ENCODE peak calls at places on chromosome 4, in seven cellular contexts. F, M, U, Z, P, X and C are unnamed samples.

GRCh38 chr4:146407669-146408084 is 114.1 kb downstream of the SLC10A7 start:
- DNase-seq in F (no peak), M (peak), U (no peak), Z (no peak), P (no peak), X (no peak), C (no peak)

GRCh38 chr4:185369729-185370128 is 26.0 kb downstream of the LRP2BP start:
- DNase-seq in F (no peak), M (no peak), U (no peak), Z (no peak), P (no peak), X (no peak), C (no peak)

GRCh38 chr4:173171098-173171497 is 2.5 kb downstream of the GALNT7 start:
- DNase-seq in F (no peak), M (peak), U (no peak), Z (no peak), P (no peak), X (no peak), C (no peak)

GRCh38 chr4:168797738-168798375 is 212.2 kb downstream of the CBR4 start:
- DNase-seq in F (no peak), M (no peak), U (no peak), Z (no peak), P (no peak), X (no peak), C (no peak)

GRCh38 chr4:46856347-46856746 is 52.7 kb downstream of the COX7B2 start:
- DNase-seq in F (no peak), M (no peak), U (no peak), Z (no peak), P (no peak), X (no peak), C (no peak)

GRCh38 chr4:22238742-22239141 is 277.1 kb downstream of the ADGRA3 start:
- DNase-seq in F (no peak), M (peak), U (no peak), Z (no peak), P (no peak), X (no peak), C (no peak)

GRCh38 chr4:115360441-115360840 is 247.0 kb upstream of the NDST4 start:
- DNase-seq in F (no peak), M (no peak), U (no peak), Z (no peak), P (no peak), X (no peak), C (no peak)

GRCh38 chr4:2754848-2755820 is 1.0 kb downstream of the TNIP2 start:
- DNase-seq in F (no peak), M (peak), U (peak), Z (no peak), P (no peak), X (no peak), C (no peak)

GRCh38 chr4:76459291-76459723 is 24.3 kb downstream of the SHROOM3 start:
- DNase-seq in F (no peak), M (no peak), U (no peak), Z (no peak), P (no peak), X (no peak), C (no peak)

GRCh38 chr4:156168288-156168687 is 214.6 kb upstream of the CTSO start:
- DNase-seq in F (no peak), M (no peak), U (no peak), Z (no peak), P (no peak), X (no peak), C (no peak)

GRCh38 chr4:155602351-155603140 is 64.1 kb upstream of the GUCY1A1 start:
- DNase-seq in F (no peak), M (no peak), U (no peak), Z (no peak), P (no peak), X (no peak), C (no peak)

GRCh38 chr4:88857588-88857987 is 160.0 kb upstream of the NAP1L5 start:
- DNase-seq in F (no peak), M (no peak), U (no peak), Z (no peak), P (no peak), X (no peak), C (no peak)

GRCh38 chr4:71231073-71231752 is 107.6 kb upstream of the SLC4A4 start:
- DNase-seq in F (peak), M (peak), U (peak), Z (no peak), P (peak), X (peak), C (peak)

GRCh38 chr4:37320518-37321235 is 76.1 kb downstream of the NWD2 start:
- DNase-seq in F (no peak), M (peak), U (no peak), Z (no peak), P (no peak), X (no peak), C (no peak)

GRCh38 chr4:122122083-122122482 is 30.0 kb upstream of the BLTP1 start:
- DNase-seq in F (no peak), M (no peak), U (no peak), Z (no peak), P (no peak), X (no peak), C (no peak)

GRCh38 chr4:187183351-187183750 is 459.7 kb upstream of the FAT1 start:
- DNase-seq in F (no peak), M (no peak), U (no peak), Z (no peak), P (no peak), X (no peak), C (no peak)

GRCh38 chr4:140252742-140253555 is 99.0 kb upstream of the MAML3 start:
- DNase-seq in F (peak), M (peak), U (peak), Z (peak), P (peak), X (peak), C (no peak)
- H3K27ac ChIP-seq in F (peak), M (peak), U (peak), Z (peak), P (peak), X (peak), C (peak)

DNA sequence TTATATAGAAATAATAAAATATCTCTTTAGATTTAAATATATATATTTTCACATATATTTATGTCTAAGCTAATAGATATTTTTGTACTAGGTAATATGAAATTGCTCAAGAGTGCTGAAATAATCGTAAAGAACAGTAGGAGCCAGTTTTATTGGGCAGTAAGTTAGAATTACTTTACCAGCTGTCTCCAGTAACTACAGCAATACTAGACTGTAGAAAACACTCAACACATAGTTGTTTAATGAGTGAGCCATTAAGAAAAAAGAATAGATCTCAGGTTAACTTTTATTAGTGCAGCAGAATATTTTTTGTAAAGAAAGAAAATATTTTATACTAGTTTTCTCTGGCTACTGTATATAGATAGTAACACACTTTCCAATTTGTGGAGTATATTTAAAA is 715.2 kb downstream of the TRIML1 start:
- DNase-seq in F (no peak), M (no peak), U (no peak), Z (no peak), P (no peak), X (no peak), C (no peak)
- H3K4me3 ChIP-seq in F (no peak), M (no peak), U (no peak), Z (no peak), P (no peak), X (no peak), C (no peak)

DNA sequence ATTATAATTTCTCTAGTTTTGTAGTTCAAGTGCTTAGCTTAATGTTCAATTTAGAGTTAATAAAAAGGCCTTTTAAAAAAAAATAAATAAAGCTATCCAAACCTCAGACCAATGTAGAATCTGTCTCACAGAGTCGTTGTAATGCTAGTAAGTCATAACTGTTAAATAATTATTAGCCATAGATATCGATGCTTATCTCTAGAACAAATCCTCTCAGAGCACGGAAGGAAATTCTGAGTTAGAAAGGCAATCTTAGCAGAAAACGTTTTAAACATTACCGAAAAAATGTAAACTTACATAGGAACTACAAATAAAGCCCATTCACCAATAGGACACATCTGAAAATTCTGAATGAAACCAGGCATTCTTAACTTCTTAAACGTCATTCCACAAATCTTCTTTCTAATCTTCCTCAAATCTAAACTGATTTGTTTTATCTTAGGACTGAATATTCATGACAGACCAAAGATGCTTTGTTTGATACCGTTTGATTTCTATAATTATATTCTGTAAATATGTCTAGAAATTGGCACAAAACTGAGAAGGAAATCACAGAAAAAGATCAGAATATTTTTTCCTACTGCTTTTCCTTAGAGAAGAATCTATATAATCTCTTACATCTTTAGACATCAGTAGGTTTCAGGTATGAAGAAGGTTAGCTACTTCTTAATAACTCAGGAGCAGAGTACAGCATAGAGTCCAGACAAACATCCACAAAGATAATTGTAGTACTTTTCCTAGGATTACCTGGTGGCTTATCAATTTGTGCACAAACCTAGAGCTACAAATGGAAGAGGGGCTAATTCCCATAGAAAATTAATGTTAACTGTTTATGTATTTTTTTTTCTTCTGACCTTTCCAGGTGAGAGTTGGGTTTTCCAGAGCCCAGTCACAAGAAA is 140.7 kb downstream of the BTC start:
- DNase-seq in F (no peak), M (no peak), U (no peak), Z (no peak), P (no peak), X (no peak), C (no peak)
- H3K27ac ChIP-seq in F (no peak), M (no peak), U (no peak), Z (no peak), P (no peak), X (no peak), C (no peak)

GRCh38 chr4:125317526-125317880 is 2.7 kb downstream of the FAT4 start:
- DNase-seq in F (peak), M (no peak), U (peak), Z (peak), P (no peak), X (peak), C (peak)
- H3K4me3 ChIP-seq in F (peak), M (no peak), U (peak), Z (peak), P (peak), X (peak), C (peak)

GRCh38 chr4:73692284-73692683 is 48.1 kb upstream of the CXCL8 start:
- DNase-seq in F (no peak), M (no peak), U (no peak), Z (no peak), P (no peak), X (no peak), C (no peak)
- H3K27ac ChIP-seq in F (no peak), M (no peak), U (no peak), Z (no peak), P (no peak), X (no peak), C (no peak)

DNA sequence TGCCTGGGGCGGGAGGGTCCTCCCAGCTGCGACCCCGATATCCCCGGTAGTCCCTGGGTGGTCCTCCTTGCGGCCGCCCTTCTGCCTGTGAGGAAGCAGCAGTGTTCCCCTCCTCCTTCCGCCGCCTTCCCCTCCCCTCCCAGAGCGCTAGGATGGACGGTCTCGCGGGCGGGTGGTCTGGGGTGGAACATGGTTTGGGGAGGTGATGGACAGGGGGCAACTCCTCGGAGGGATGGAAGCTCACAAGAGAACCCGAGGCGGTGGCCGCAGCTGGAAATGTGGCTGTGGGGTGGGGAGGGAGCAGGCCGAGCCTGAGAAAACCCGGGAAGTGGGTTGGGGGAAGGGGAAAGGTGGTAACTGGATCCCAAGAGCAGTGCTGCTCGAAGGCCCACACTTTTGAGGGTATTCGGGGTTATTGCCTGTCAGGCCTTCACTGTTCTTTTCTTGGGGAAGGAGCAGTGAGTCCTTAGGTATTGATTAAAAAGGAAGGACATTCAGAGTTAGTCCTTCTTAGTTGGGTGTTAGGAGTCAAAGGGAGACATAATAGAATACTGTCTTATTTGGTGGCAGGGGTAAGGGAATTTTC is 581 bp downstream of the UBE2K start:
- DNase-seq in F (peak), M (peak), U (peak), Z (peak), P (peak), X (peak), C (no peak)
- H3K4me3 ChIP-seq in F (peak), M (peak), U (peak), Z (peak), P (peak), X (peak), C (peak)

GRCh38 chr4:128288689-128289106 is 1.1 kb upstream of the PGRMC2 start:
- DNase-seq in F (no peak), M (peak), U (no peak), Z (no peak), P (no peak), X (no peak), C (no peak)

GRCh38 chr4:128287871-128288688 is 467 bp upstream of the PGRMC2 start:
- DNase-seq in F (peak), M (peak), U (peak), Z (peak), P (peak), X (peak), C (peak)

GRCh38 chr4:128291096-128291495 is 3.5 kb upstream of the PGRMC2 start:
- DNase-seq in F (no peak), M (no peak), U (no peak), Z (no peak), P (no peak), X (no peak), C (no peak)

GRCh38 chr4:128290526-128290925 is 2.9 kb upstream of the PGRMC2 start:
- DNase-seq in F (no peak), M (no peak), U (no peak), Z (no peak), P (no peak), X (no peak), C (no peak)

DNA sequence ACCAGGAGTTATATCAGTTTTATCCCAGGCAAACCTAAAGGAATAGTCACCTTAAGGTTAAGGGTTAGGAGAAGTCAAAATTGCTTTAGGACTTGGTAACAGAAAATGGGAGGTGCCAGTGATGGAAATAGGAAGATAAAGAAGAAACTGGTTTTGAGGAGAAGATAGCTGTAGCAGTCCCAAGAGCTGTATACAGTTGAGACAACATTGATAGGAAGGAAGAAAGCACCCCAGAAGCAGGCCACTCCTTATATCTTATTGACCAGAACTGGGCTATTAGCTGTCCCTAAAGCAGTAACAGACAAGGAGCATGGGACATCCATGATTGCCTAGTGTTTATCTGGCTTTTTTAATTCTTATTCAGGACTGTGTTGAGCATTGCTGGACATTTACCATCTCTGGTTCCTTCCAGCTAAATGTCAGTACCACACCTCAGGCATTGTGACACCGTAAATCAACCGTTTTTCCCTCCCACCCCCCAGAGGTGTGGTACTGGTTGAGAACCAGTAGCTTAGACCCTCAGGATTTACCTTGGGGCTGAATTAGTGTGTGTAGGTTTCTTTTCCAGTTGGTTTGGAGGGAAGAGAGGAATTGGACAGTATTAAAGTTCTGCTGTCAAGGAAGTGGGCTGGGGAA is 2.0 kb upstream of the PGRMC2 start:
- DNase-seq in F (no peak), M (no peak), U (no peak), Z (no peak), P (no peak), X (no peak), C (no peak)
- H3K27ac ChIP-seq in F (no peak), M (no peak), U (no peak), Z (no peak), P (no peak), X (no peak), C (no peak)

GRCh38 chr4:128244379-128244778 is 43.2 kb downstream of the PGRMC2 start:
- DNase-seq in F (no peak), M (no peak), U (no peak), Z (no peak), P (no peak), X (no peak), C (no peak)
- H3K4me3 ChIP-seq in F (no peak), M (no peak), U (no peak), Z (no peak), P (no peak), X (no peak), C (no peak)

GRCh38 chr4:158776106-158776505 is 7.3 kb downstream of the FNIP2 start:
- DNase-seq in F (no peak), M (no peak), U (no peak), Z (no peak), P (no peak), X (no peak), C (no peak)
- H3K27ac ChIP-seq in F (no peak), M (no peak), U (peak), Z (no peak), P (peak), X (no peak), C (no peak)